ENCODE peak calls at places on chromosomes 6 and 20, in eight cellular contexts. One of them, this sample, is unnamed.
A peak's percentile ranks its signal among the peaks of the same experiment; 100 is the strongest.

GRCh38 chr6:85797993-85798392 is 155.3 kb upstream of the SYNCRIP start:
- DNase-seq in tibial artery: no peak
- DNase-seq in effector memory CD4-positive, alpha-beta T cell: no peak
- DNase-seq in neural progenitor cell: no peak
- DNase-seq in pancreas: no peak
- DNase-seq in heart left ventricle: no peak
- DNase-seq in transverse colon: peak; percentile 12
- DNase-seq in psoas muscle: no peak
- DNase-seq in this sample: no peak

GRCh38 chr20:31605902-31606677 is 1.0 kb downstream of the ID1 start:
- DNase-seq in transverse colon: peak; percentile 57
- DNase-seq in heart left ventricle: peak; percentile 69
- DNase-seq in psoas muscle: peak; percentile 56
- DNase-seq in neural progenitor cell: peak; percentile 69
- DNase-seq in pancreas: peak; percentile 64
- DNase-seq in effector memory CD4-positive, alpha-beta T cell: no peak
- DNase-seq in tibial artery: peak; percentile 71
- DNase-seq in this sample: no peak

GRCh38 chr6:17413313-17413750 is 19.9 kb downstream of the CAP2 start:
- DNase-seq in heart left ventricle: no peak
- DNase-seq in pancreas: no peak
- DNase-seq in neural progenitor cell: no peak
- DNase-seq in transverse colon: no peak
- DNase-seq in tibial artery: no peak
- DNase-seq in psoas muscle: no peak
- DNase-seq in effector memory CD4-positive, alpha-beta T cell: no peak
- DNase-seq in this sample: no peak

GRCh38 chr20:62945771-62946339 is 6.7 kb upstream of the SLC17A9 start:
- DNase-seq in psoas muscle: no peak
- DNase-seq in transverse colon: no peak
- DNase-seq in effector memory CD4-positive, alpha-beta T cell: no peak
- DNase-seq in heart left ventricle: no peak
- DNase-seq in tibial artery: no peak
- DNase-seq in pancreas: no peak
- DNase-seq in neural progenitor cell: no peak
- DNase-seq in this sample: no peak

GRCh38 chr20:13953227-13953626 is 37.2 kb downstream of the SEL1L2 start:
- DNase-seq in tibial artery: no peak
- DNase-seq in heart left ventricle: no peak
- DNase-seq in pancreas: no peak
- DNase-seq in transverse colon: no peak
- DNase-seq in effector memory CD4-positive, alpha-beta T cell: no peak
- DNase-seq in neural progenitor cell: peak; percentile 21
- DNase-seq in psoas muscle: no peak
- DNase-seq in this sample: no peak

GRCh38 chr6:150929403-150929802 is 63.9 kb downstream of the MTHFD1L start:
- DNase-seq in tibial artery: no peak
- DNase-seq in neural progenitor cell: no peak
- DNase-seq in transverse colon: no peak
- DNase-seq in heart left ventricle: no peak
- DNase-seq in effector memory CD4-positive, alpha-beta T cell: no peak
- DNase-seq in psoas muscle: no peak
- DNase-seq in pancreas: no peak
- DNase-seq in this sample: no peak

GRCh38 chr6:169046021-169046420 is 207.6 kb downstream of the THBS2 start:
- DNase-seq in heart left ventricle: no peak
- DNase-seq in effector memory CD4-positive, alpha-beta T cell: no peak
- DNase-seq in pancreas: no peak
- DNase-seq in tibial artery: no peak
- DNase-seq in neural progenitor cell: no peak
- DNase-seq in psoas muscle: no peak
- DNase-seq in transverse colon: no peak
- DNase-seq in this sample: no peak

GRCh38 chr6:32637219-32637880 is at the start of gene HLA-DQA1:
- DNase-seq in effector memory CD4-positive, alpha-beta T cell: no peak
- DNase-seq in heart left ventricle: no peak
- DNase-seq in neural progenitor cell: no peak
- DNase-seq in pancreas: no peak
- DNase-seq in tibial artery: no peak
- DNase-seq in psoas muscle: no peak
- DNase-seq in transverse colon: no peak
- DNase-seq in this sample: no peak

GRCh38 chr6:155090166-155090565 is 95.1 kb downstream of the TIAM2 start:
- DNase-seq in pancreas: no peak
- DNase-seq in effector memory CD4-positive, alpha-beta T cell: no peak
- DNase-seq in transverse colon: no peak
- DNase-seq in psoas muscle: no peak
- DNase-seq in heart left ventricle: no peak
- DNase-seq in tibial artery: no peak
- DNase-seq in neural progenitor cell: no peak
- DNase-seq in this sample: no peak

GRCh38 chr20:51573576-51574243 is 31.2 kb upstream of the NFATC2 start:
- DNase-seq in transverse colon: no peak
- DNase-seq in psoas muscle: peak; percentile 65
- DNase-seq in tibial artery: peak; percentile 83
- DNase-seq in effector memory CD4-positive, alpha-beta T cell: no peak
- DNase-seq in heart left ventricle: no peak
- DNase-seq in neural progenitor cell: no peak
- DNase-seq in pancreas: no peak
- DNase-seq in this sample: no peak

GRCh38 chr6:111210074-111210729 is 122.9 kb downstream of the SLC16A10 start:
- DNase-seq in neural progenitor cell: peak; percentile 68
- DNase-seq in pancreas: no peak
- DNase-seq in effector memory CD4-positive, alpha-beta T cell: no peak
- DNase-seq in transverse colon: no peak
- DNase-seq in tibial artery: no peak
- DNase-seq in psoas muscle: no peak
- DNase-seq in heart left ventricle: no peak
- DNase-seq in this sample: peak; percentile 50

DNA sequence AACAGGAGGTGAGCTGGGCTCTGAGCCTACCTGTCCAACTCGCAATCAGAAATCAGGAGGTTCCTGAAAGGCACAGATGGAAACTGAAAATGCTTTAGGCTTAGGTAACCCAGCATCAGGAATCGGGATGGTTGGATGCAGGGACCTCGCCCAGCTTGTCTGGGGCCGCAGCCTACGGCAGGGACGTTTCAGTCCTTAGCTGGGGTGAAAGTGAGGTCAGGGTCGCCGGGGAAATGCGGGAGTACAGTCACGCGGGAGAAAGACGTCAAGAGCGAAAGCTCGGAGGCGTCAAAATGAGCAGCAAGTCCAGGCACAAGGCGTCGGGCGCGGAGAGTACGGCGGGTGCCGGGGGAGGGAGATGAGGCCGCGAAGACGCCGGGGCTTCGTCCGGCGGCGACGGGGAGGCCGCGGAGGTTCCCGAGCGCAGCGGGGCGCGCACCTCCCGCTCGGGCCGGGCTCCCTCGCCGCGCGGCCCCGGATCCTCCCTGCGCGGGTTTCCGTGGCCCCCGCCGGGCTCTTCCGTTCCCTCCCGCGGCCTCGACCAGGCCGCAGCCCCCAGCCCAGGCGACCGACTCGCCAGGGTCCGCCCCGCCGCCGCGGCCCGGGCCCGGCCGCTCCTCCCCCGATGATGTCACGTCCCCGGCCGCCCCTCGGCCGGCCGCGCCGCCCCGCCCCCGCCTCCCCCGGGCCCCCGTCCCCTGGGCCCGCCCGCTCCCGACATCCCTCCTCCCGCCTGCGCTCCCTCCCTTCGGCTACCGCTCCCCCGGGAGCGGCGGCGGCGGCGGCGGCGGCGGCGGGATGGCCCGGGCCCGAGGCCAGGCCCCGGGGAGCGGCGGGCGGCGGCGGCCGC is at the start of gene EBF4:
- DNase-seq in tibial artery: peak; percentile 75
- DNase-seq in effector memory CD4-positive, alpha-beta T cell: peak; percentile 7
- DNase-seq in neural progenitor cell: peak; percentile 78
- DNase-seq in psoas muscle: no peak
- DNase-seq in heart left ventricle: peak; percentile 74
- DNase-seq in transverse colon: peak; percentile 47
- DNase-seq in pancreas: peak; percentile 56
- DNase-seq in this sample: no peak
- H3K27ac ChIP-seq in tibial artery: peak within 1 kb of the TSS; percentile 85
- H3K27ac ChIP-seq in effector memory CD4-positive, alpha-beta T cell: no peak within 1 kb of the TSS
- H3K27ac ChIP-seq in neural progenitor cell: no peak within 1 kb of the TSS
- H3K27ac ChIP-seq in psoas muscle: peak within 1 kb of the TSS; percentile 60
- H3K27ac ChIP-seq in heart left ventricle: peak within 1 kb of the TSS; percentile 86
- H3K27ac ChIP-seq in transverse colon: peak within 1 kb of the TSS; percentile 86
- H3K27ac ChIP-seq in pancreas: peak within 1 kb of the TSS; percentile 55
- H3K27ac ChIP-seq in this sample: no peak within 1 kb of the TSS

DNA sequence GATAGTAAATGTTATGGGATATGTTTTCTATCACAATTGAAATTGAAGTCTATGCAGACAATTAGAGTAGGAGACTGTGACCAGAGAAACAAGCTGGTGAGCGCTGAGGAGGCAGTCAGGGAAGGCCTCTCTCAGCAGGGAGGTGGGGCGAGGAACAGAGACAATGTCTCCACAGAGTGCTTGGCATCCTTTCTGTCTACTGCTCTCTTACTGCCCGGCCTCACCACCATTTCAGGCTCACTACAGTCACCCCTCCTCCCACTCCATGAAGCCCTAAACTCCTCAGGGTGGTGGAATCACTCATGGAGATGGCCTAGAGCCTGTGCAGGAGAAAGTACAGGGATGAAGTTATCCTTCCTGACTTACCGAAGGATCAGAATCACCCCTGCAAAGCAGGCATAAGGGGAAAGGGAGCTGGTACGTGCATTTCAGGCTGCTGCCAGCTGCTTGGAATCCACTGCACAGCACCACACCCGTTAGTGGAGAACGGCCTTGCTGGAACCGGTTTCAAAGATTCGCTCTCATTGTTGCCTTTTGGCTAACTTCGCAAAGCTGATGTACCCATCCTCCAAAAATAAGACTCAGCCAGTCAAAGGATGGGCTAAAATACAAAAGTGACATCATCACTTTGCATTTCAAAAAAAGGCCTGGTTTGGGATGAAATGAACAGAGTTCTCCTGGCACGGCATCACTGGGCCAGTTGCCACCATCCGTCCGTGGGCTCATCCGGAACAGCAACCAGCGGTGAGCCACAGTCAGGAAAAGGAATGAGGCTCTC is 67.3 kb downstream of the SLC22A23 start:
- DNase-seq in heart left ventricle: no peak
- DNase-seq in pancreas: no peak
- DNase-seq in neural progenitor cell: no peak
- DNase-seq in psoas muscle: peak; percentile 77
- DNase-seq in effector memory CD4-positive, alpha-beta T cell: no peak
- DNase-seq in tibial artery: no peak
- DNase-seq in transverse colon: no peak
- DNase-seq in this sample: no peak
- H3K4me1 ChIP-seq in heart left ventricle: no peaks in the 10 kb centered on the region
- H3K4me1 ChIP-seq in pancreas: peaks cover 10% of the 10 kb centered on the region
- H3K4me1 ChIP-seq in neural progenitor cell: peaks cover 23% of the 10 kb centered on the region
- H3K4me1 ChIP-seq in psoas muscle: peaks cover 8% of the 10 kb centered on the region
- H3K4me1 ChIP-seq in effector memory CD4-positive, alpha-beta T cell: no peaks in the 10 kb centered on the region
- H3K4me1 ChIP-seq in tibial artery: no peaks in the 10 kb centered on the region
- H3K4me1 ChIP-seq in transverse colon: peaks cover 16% of the 10 kb centered on the region
- H3K4me1 ChIP-seq in this sample: peaks cover 22% of the 10 kb centered on the region

GRCh38 chr20:47349365-47350180 is 6.9 kb downstream of the ZMYND8 start:
- DNase-seq in tibial artery: no peak
- DNase-seq in psoas muscle: no peak
- DNase-seq in heart left ventricle: no peak
- DNase-seq in neural progenitor cell: peak; percentile 54
- DNase-seq in effector memory CD4-positive, alpha-beta T cell: no peak
- DNase-seq in pancreas: no peak
- DNase-seq in transverse colon: no peak
- DNase-seq in this sample: no peak

GRCh38 chr20:47350181-47350550 is 6.3 kb downstream of the ZMYND8 start:
- DNase-seq in heart left ventricle: no peak
- DNase-seq in neural progenitor cell: no peak
- DNase-seq in transverse colon: no peak
- DNase-seq in tibial artery: no peak
- DNase-seq in pancreas: no peak
- DNase-seq in effector memory CD4-positive, alpha-beta T cell: no peak
- DNase-seq in psoas muscle: no peak
- DNase-seq in this sample: no peak

GRCh38 chr20:47347661-47348462 is 8.6 kb downstream of the ZMYND8 start:
- DNase-seq in tibial artery: no peak
- DNase-seq in transverse colon: no peak
- DNase-seq in psoas muscle: no peak
- DNase-seq in pancreas: no peak
- DNase-seq in heart left ventricle: no peak
- DNase-seq in neural progenitor cell: no peak
- DNase-seq in effector memory CD4-positive, alpha-beta T cell: no peak
- DNase-seq in this sample: no peak

GRCh38 chr20:47350691-47351545 is 5.6 kb downstream of the ZMYND8 start:
- DNase-seq in tibial artery: no peak
- DNase-seq in psoas muscle: no peak
- DNase-seq in pancreas: no peak
- DNase-seq in effector memory CD4-positive, alpha-beta T cell: no peak
- DNase-seq in transverse colon: no peak
- DNase-seq in heart left ventricle: no peak
- DNase-seq in neural progenitor cell: peak; percentile 54
- DNase-seq in this sample: no peak

DNA sequence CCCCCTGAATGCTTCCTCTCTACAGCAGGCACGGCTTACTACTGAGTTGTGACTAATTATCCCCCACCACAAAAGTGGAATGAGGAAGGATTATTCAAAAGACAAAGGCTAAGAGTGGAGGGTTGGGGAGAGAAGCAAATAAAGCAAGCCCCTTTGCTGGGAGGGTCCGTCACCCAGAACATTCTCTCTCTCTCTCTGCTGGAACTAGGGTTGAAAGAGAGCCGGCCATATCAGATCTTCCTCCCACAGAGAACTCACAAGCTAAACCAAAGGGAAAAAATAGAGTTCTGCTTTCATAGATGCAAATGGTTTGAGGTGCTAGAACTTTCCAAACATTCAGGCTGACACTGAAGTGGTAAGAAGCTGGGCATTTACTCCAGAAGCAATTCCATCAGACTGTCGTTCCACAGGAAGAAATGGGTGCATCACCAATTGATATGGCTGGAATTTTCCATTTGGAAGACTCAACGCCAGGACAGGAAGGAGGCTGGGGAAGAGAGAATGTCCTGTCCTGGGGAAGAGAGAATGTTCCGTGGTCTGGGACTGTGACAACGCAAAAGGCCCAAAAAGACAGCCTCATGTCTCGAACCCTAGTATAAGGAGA is 7.9 kb downstream of the ZMYND8 start:
- DNase-seq in psoas muscle: no peak
- DNase-seq in neural progenitor cell: peak; percentile 82
- DNase-seq in transverse colon: no peak
- DNase-seq in pancreas: no peak
- DNase-seq in heart left ventricle: no peak
- DNase-seq in tibial artery: no peak
- DNase-seq in effector memory CD4-positive, alpha-beta T cell: no peak
- DNase-seq in this sample: no peak
- H3K4me3 ChIP-seq in psoas muscle: peak overlapping the region; percentile 61
- H3K4me3 ChIP-seq in neural progenitor cell: peak overlapping the region; percentile 32
- H3K4me3 ChIP-seq in transverse colon: no peak overlapping the region
- H3K4me3 ChIP-seq in pancreas: no peak overlapping the region
- H3K4me3 ChIP-seq in heart left ventricle: no peak overlapping the region
- H3K4me3 ChIP-seq in tibial artery: no peak overlapping the region
- H3K4me3 ChIP-seq in effector memory CD4-positive, alpha-beta T cell: no peak overlapping the region
- H3K4me3 ChIP-seq in this sample: no peak overlapping the region

DNA sequence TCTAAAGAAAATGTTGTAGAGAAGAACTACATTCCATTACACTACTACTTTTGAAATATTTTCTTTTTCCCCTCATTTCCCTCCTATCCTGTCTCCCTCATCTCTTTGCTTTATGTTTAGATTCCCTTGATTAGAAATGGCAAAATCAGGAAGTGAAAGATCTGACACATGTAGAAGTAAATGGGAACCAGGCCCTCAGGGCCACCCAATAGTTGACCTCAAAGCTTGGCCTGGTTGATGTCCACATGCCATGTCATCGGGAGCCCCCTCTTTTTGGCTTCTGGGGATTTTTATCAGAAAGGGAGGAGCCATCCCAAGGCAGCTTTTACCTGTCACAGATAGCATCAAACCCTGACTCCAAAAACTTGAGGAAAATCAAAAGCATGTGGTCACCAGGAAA is 168.3 kb upstream of the ECI2 start:
- DNase-seq in tibial artery: no peak
- DNase-seq in transverse colon: no peak
- DNase-seq in pancreas: no peak
- DNase-seq in effector memory CD4-positive, alpha-beta T cell: no peak
- DNase-seq in heart left ventricle: no peak
- DNase-seq in neural progenitor cell: no peak
- DNase-seq in psoas muscle: no peak
- DNase-seq in this sample: no peak
- H3K27ac ChIP-seq in tibial artery: no peak overlapping the region
- H3K27ac ChIP-seq in transverse colon: no peak overlapping the region
- H3K27ac ChIP-seq in pancreas: no peak overlapping the region
- H3K27ac ChIP-seq in effector memory CD4-positive, alpha-beta T cell: no peak overlapping the region
- H3K27ac ChIP-seq in heart left ventricle: no peak overlapping the region
- H3K27ac ChIP-seq in neural progenitor cell: no peak overlapping the region
- H3K27ac ChIP-seq in psoas muscle: no peak overlapping the region
- H3K27ac ChIP-seq in this sample: no peak overlapping the region

This sample was measured in SJSA1.